ENCODE peak calls at places on chromosomes 16 and 17, in five cellular contexts. Y is activated T-helper 1 cell treated with anti-CD3 and anti-CD28 coated beads, Interleukin-12 subunit alpha, Interleukin-12 subunit beta, Interleukin-2, Interleukin-4 antibody, amounts not matched to agents 30 ng/mL and 10 ng/mL and 1 ng/mL, durations not matched to agents 14 hours and 24 hours and 36 hours; S is aorta; O is NCI-H446; G is fibroblast of the conjunctiva. T is an unnamed sample.

GRCh38 chr16:2043980-2044451 is 3.6 kb downstream of the NTHL1 start:
- DNase-seq in Y (no peak), S (no peak), O (no peak), G (no peak), T (no peak)

GRCh38 chr16:1028056-1028455 is 44.5 kb upstream of the SSTR5 start:
- DNase-seq in Y (no peak), S (no peak), O (no peak), G (no peak), T (no peak)

GRCh38 chr17:75110307-75110937 is 653 bp downstream of the ARMC7 start:
- DNase-seq in Y (no peak), S (no peak), O (no peak), G (no peak), T (peak; percentile 40)

GRCh38 chr16:28130099-28131088 is 66.9 kb upstream of the GSG1L start:
- DNase-seq in Y (no peak), S (no peak), O (no peak), G (no peak), T (no peak)

GRCh38 chr17:69059458-69060205 is 1.1 kb downstream of the ABCA9 start:
- DNase-seq in Y (no peak), S (no peak), O (no peak), G (no peak), T (no peak)

GRCh38 chr16:48050871-48051270 is 104.9 kb downstream of the ABCC12 start:
- DNase-seq in Y (no peak), S (no peak), O (no peak), G (no peak), T (no peak)

GRCh38 chr17:57405486-57406072 is 149.3 kb downstream of the MSI2 start:
- DNase-seq in Y (no peak), S (no peak), O (no peak), G (no peak), T (no peak)

GRCh38 chr16:72434159-72434558 is 262.2 kb upstream of the PMFBP1 start:
- DNase-seq in Y (no peak), S (no peak), O (no peak), G (peak; percentile 16), T (no peak)

GRCh38 chr17:41415833-41416335 is 8.5 kb downstream of the KRT37 start:
- DNase-seq in Y (no peak), S (no peak), O (no peak), G (no peak), T (no peak)

GRCh38 chr17:77608431-77608830 is 350.1 kb upstream of the TNRC6C start:
- DNase-seq in Y (no peak), S (peak; percentile 32), O (no peak), G (no peak), T (no peak)

GRCh38 chr17:35407531-35407930 is 24.8 kb downstream of the SLFN12 start:
- DNase-seq in Y (no peak), S (no peak), O (no peak), G (no peak), T (peak; percentile 7)

GRCh38 chr17:1082579-1082978 is 85.7 kb downstream of the TIMM22 start:
- DNase-seq in Y (no peak), S (no peak), O (no peak), G (no peak), T (no peak)

GRCh38 chr17:40363480-40363838 is 1.1 kb downstream of the GJD3 start:
- DNase-seq in Y (no peak), S (peak; percentile 82), O (no peak), G (no peak), T (peak; percentile 30)

GRCh38 chr17:77420804-77421634 is 280.2 kb downstream of the SEC14L1 start:
- DNase-seq in Y (no peak), S (no peak), O (peak; percentile 81), G (peak; percentile 68), T (peak; percentile 76)

GRCh38 chr17:28841901-28842281 is 699 bp downstream of the FAM222B start:
- DNase-seq in Y (no peak), S (no peak), O (no peak), G (no peak), T (no peak)

GRCh38 chr17:77841742-77842141 is 116.8 kb upstream of the TNRC6C start:
- DNase-seq in Y (no peak), S (no peak), O (no peak), G (no peak), T (no peak)

GRCh38 chr17:62981933-62982332 is 15.9 kb downstream of the TANC2 start:
- DNase-seq in Y (no peak), S (no peak), O (no peak), G (no peak), T (no peak)

GRCh38 chr16:70470927-70471341 is 16.5 kb downstream of the FCSK start:
- DNase-seq in Y (no peak), S (no peak), O (no peak), G (no peak), T (peak; percentile 56)

GRCh38 chr17:50841949-50842354 is 6.6 kb downstream of the WFIKKN2 start:
- DNase-seq in Y (no peak), S (peak; percentile 91), O (peak; percentile 69), G (peak; percentile 44), T (peak; percentile 90)

GRCh38 chr16:66324785-66325184 is 41.7 kb upstream of the CDH5 start:
- DNase-seq in Y (no peak), S (no peak), O (no peak), G (no peak), T (peak; percentile 72)

GRCh38 chr17:43332211-43332610 is 66.6 kb upstream of the ARL4D start:
- DNase-seq in Y (no peak), S (no peak), O (no peak), G (no peak), T (peak; percentile 59)

GRCh38 chr17:77032929-77033328 is 107.8 kb upstream of the SEC14L1 start:
- DNase-seq in Y (no peak), S (no peak), O (no peak), G (no peak), T (no peak)

GRCh38 chr16:65779196-65779595 is 587.3 kb upstream of the CDH5 start:
- DNase-seq in Y (no peak), S (no peak), O (no peak), G (no peak), T (no peak)

GRCh38 chr16:10668322-10669045 is 26.2 kb downstream of the TEKT5 start:
- DNase-seq in Y (no peak), S (no peak), O (no peak), G (no peak), T (peak; percentile 77)

GRCh38 chr17:42221886-42222745 is 27.8 kb upstream of the GHDC start:
- DNase-seq in Y (peak; percentile 38), S (no peak), O (no peak), G (peak; percentile 49), T (peak; percentile 68)

GRCh38 chr17:78258323-78259229 is 27.1 kb downstream of the TMEM235 start:
- DNase-seq in Y (peak; percentile 76), S (peak; percentile 81), O (no peak), G (no peak), T (peak; percentile 73)

GRCh38 chr16:75621170-75621477 is 2.0 kb downstream of the ADAT1 start:
- DNase-seq in Y (no peak), S (no peak), O (no peak), G (no peak), T (no peak)

GRCh38 chr17:49388692-49389513 is 25.8 kb downstream of the PHB1 start:
- DNase-seq in Y (no peak), S (no peak), O (no peak), G (no peak), T (no peak)

GRCh38 chr17:83100220-83100852 is 20.9 kb downstream of the METRNL start:
- DNase-seq in Y (no peak), S (peak; percentile 90), O (no peak), G (no peak), T (no peak)

GRCh38 chr16:87712184-87712822 is 53.5 kb downstream of the KLHDC4 start:
- DNase-seq in Y (no peak), S (no peak), O (no peak), G (no peak), T (no peak)

GRCh38 chr17:31580331-31581021 is 189.0 kb downstream of the RAB11FIP4 start:
- DNase-seq in Y (no peak), S (peak; percentile 87), O (no peak), G (no peak), T (no peak)

GRCh38 chr17:20173091-20173490 is 163.9 kb downstream of the SPECC1 start:
- DNase-seq in Y (no peak), S (no peak), O (no peak), G (no peak), T (no peak)

GRCh38 chr17:8894189-8894611 is 26.7 kb upstream of the PIK3R6 start:
- DNase-seq in Y (no peak), S (peak; percentile 62), O (no peak), G (no peak), T (peak; percentile 53)

GRCh38 chr17:1031711-1032110 is 34.8 kb downstream of the TIMM22 start:
- DNase-seq in Y (no peak), S (peak; percentile 91), O (no peak), G (no peak), T (no peak)

GRCh38 chr17:78808106-78808635 is 26.1 kb upstream of the CYTH1 start:
- DNase-seq in Y (no peak), S (no peak), O (no peak), G (no peak), T (no peak)

GRCh38 chr16:65497571-65497970 is 375.7 kb upstream of the CDH11 start:
- DNase-seq in Y (no peak), S (no peak), O (no peak), G (no peak), T (no peak)

GRCh38 chr17:6574689-6575595 is 18.6 kb upstream of the PITPNM3 start:
- DNase-seq in Y (peak; percentile 16), S (no peak), O (no peak), G (no peak), T (no peak)